ENCODE peak calls at places on chromosomes 6 and 20, in six cellular contexts. One of them, this sample, is unnamed.

GRCh38 chr20:17655865-17656489 is 26.1 kb downstream of the RRBP1 start:
- DNase-seq in amygdala: no peak
- DNase-seq in AG08395: peak
- DNase-seq in SHP77: no peak
- DNase-seq in dermis microvascular lymphatic vessel endothelial cell: no peak
- DNase-seq in psoas muscle: no peak
- DNase-seq in this sample: no peak

GRCh38 chr6:51118754-51119153 is 300.1 kb downstream of the TFAP2B start:
- DNase-seq in AG08395: no peak
- DNase-seq in psoas muscle: no peak
- DNase-seq in dermis microvascular lymphatic vessel endothelial cell: no peak
- DNase-seq in amygdala: no peak
- DNase-seq in SHP77: no peak
- DNase-seq in this sample: no peak

GRCh38 chr6:37204014-37204751 is 34.2 kb downstream of the PIM1 start:
- DNase-seq in psoas muscle: no peak
- DNase-seq in AG08395: no peak
- DNase-seq in dermis microvascular lymphatic vessel endothelial cell: no peak
- DNase-seq in SHP77: no peak
- DNase-seq in amygdala: no peak
- DNase-seq in this sample: no peak

GRCh38 chr20:5395932-5396727 is 79.4 kb upstream of the PROKR2 start:
- DNase-seq in psoas muscle: no peak
- DNase-seq in amygdala: no peak
- DNase-seq in AG08395: no peak
- DNase-seq in SHP77: no peak
- DNase-seq in dermis microvascular lymphatic vessel endothelial cell: no peak
- DNase-seq in this sample: no peak

GRCh38 chr6:131400782-131401496 is 172.1 kb upstream of the ARG1 start:
- DNase-seq in dermis microvascular lymphatic vessel endothelial cell: no peak
- DNase-seq in SHP77: no peak
- DNase-seq in amygdala: no peak
- DNase-seq in AG08395: no peak
- DNase-seq in psoas muscle: no peak
- DNase-seq in this sample: no peak

GRCh38 chr6:104527761-104528415 is 331.8 kb downstream of the HACE1 start:
- DNase-seq in dermis microvascular lymphatic vessel endothelial cell: peak
- DNase-seq in psoas muscle: no peak
- DNase-seq in amygdala: peak
- DNase-seq in AG08395: peak
- DNase-seq in SHP77: peak
- DNase-seq in this sample: no peak

GRCh38 chr6:75376347-75377024 is 91.9 kb upstream of the TMEM30A start:
- DNase-seq in AG08395: no peak
- DNase-seq in SHP77: no peak
- DNase-seq in psoas muscle: no peak
- DNase-seq in amygdala: no peak
- DNase-seq in dermis microvascular lymphatic vessel endothelial cell: no peak
- DNase-seq in this sample: no peak

GRCh38 chr20:50519036-50519780 is 9.0 kb downstream of the PTPN1 start:
- DNase-seq in amygdala: no peak
- DNase-seq in psoas muscle: no peak
- DNase-seq in AG08395: no peak
- DNase-seq in SHP77: no peak
- DNase-seq in dermis microvascular lymphatic vessel endothelial cell: no peak
- DNase-seq in this sample: no peak

GRCh38 chr6:117933471-117933870 is 26.4 kb downstream of the SLC35F1 start:
- DNase-seq in psoas muscle: no peak
- DNase-seq in SHP77: no peak
- DNase-seq in dermis microvascular lymphatic vessel endothelial cell: no peak
- DNase-seq in AG08395: no peak
- DNase-seq in amygdala: peak
- DNase-seq in this sample: no peak

GRCh38 chr6:90610291-90610670 is 23.4 kb upstream of the MAP3K7 start:
- DNase-seq in psoas muscle: no peak
- DNase-seq in AG08395: no peak
- DNase-seq in SHP77: peak
- DNase-seq in dermis microvascular lymphatic vessel endothelial cell: no peak
- DNase-seq in amygdala: peak
- DNase-seq in this sample: peak

GRCh38 chr6:147222160-147222838 is 18.1 kb downstream of the STXBP5 start:
- DNase-seq in dermis microvascular lymphatic vessel endothelial cell: no peak
- DNase-seq in psoas muscle: no peak
- DNase-seq in AG08395: peak
- DNase-seq in amygdala: no peak
- DNase-seq in SHP77: no peak
- DNase-seq in this sample: no peak

GRCh38 chr6:145148392-145149175 is 586.7 kb downstream of the EPM2A start:
- DNase-seq in psoas muscle: peak
- DNase-seq in dermis microvascular lymphatic vessel endothelial cell: no peak
- DNase-seq in AG08395: peak
- DNase-seq in SHP77: no peak
- DNase-seq in amygdala: no peak
- DNase-seq in this sample: no peak

GRCh38 chr6:86453232-86453631 is 484.1 kb upstream of the HTR1E start:
- DNase-seq in amygdala: no peak
- DNase-seq in AG08395: no peak
- DNase-seq in dermis microvascular lymphatic vessel endothelial cell: no peak
- DNase-seq in psoas muscle: no peak
- DNase-seq in SHP77: no peak
- DNase-seq in this sample: no peak

GRCh38 chr6:168513766-168514165 is 72.8 kb downstream of the SMOC2 start:
- DNase-seq in psoas muscle: no peak
- DNase-seq in AG08395: no peak
- DNase-seq in amygdala: no peak
- DNase-seq in dermis microvascular lymphatic vessel endothelial cell: no peak
- DNase-seq in SHP77: no peak
- DNase-seq in this sample: no peak

GRCh38 chr6:111105578-111105977 is 18.3 kb downstream of the SLC16A10 start:
- DNase-seq in SHP77: peak
- DNase-seq in dermis microvascular lymphatic vessel endothelial cell: peak
- DNase-seq in psoas muscle: peak
- DNase-seq in AG08395: no peak
- DNase-seq in amygdala: no peak
- DNase-seq in this sample: peak

GRCh38 chr6:163543311-163543710 is 128.8 kb downstream of the QKI start:
- DNase-seq in amygdala: no peak
- DNase-seq in dermis microvascular lymphatic vessel endothelial cell: no peak
- DNase-seq in AG08395: no peak
- DNase-seq in psoas muscle: no peak
- DNase-seq in SHP77: no peak
- DNase-seq in this sample: no peak

GRCh38 chr6:168165373-168165772 is 86.4 kb upstream of the FRMD1 start:
- DNase-seq in AG08395: peak
- DNase-seq in psoas muscle: no peak
- DNase-seq in SHP77: no peak
- DNase-seq in amygdala: no peak
- DNase-seq in dermis microvascular lymphatic vessel endothelial cell: no peak
- DNase-seq in this sample: no peak

GRCh38 chr6:251920-252319 is 40.4 kb upstream of the DUSP22 start:
- DNase-seq in dermis microvascular lymphatic vessel endothelial cell: no peak
- DNase-seq in psoas muscle: no peak
- DNase-seq in AG08395: no peak
- DNase-seq in amygdala: no peak
- DNase-seq in SHP77: no peak
- DNase-seq in this sample: no peak

GRCh38 chr6:27873101-27874030 is 38.8 kb downstream of the OR2B2 start:
- DNase-seq in dermis microvascular lymphatic vessel endothelial cell: peak
- DNase-seq in psoas muscle: peak
- DNase-seq in amygdala: no peak
- DNase-seq in SHP77: peak
- DNase-seq in AG08395: peak
- DNase-seq in this sample: no peak

GRCh38 chr6:160042014-160042773 is 73.3 kb downstream of the IGF2R start:
- DNase-seq in psoas muscle: no peak
- DNase-seq in AG08395: peak
- DNase-seq in amygdala: no peak
- DNase-seq in SHP77: no peak
- DNase-seq in dermis microvascular lymphatic vessel endothelial cell: no peak
- DNase-seq in this sample: no peak

GRCh38 chr6:5036309-5036708 is 32.5 kb upstream of the RPP40 start:
- DNase-seq in dermis microvascular lymphatic vessel endothelial cell: no peak
- DNase-seq in SHP77: peak
- DNase-seq in psoas muscle: no peak
- DNase-seq in amygdala: no peak
- DNase-seq in AG08395: peak
- DNase-seq in this sample: no peak

GRCh38 chr6:5610640-5611039 is 349.3 kb downstream of the FARS2 start:
- DNase-seq in AG08395: no peak
- DNase-seq in dermis microvascular lymphatic vessel endothelial cell: no peak
- DNase-seq in psoas muscle: no peak
- DNase-seq in amygdala: no peak
- DNase-seq in SHP77: peak
- DNase-seq in this sample: no peak

GRCh38 chr20:2873747-2874041 is 413 bp downstream of the PTPRA start:
- DNase-seq in psoas muscle: peak
- DNase-seq in AG08395: no peak
- DNase-seq in SHP77: no peak
- DNase-seq in dermis microvascular lymphatic vessel endothelial cell: no peak
- DNase-seq in amygdala: no peak
- DNase-seq in this sample: peak

GRCh38 chr6:107618672-107619071 is 128.8 kb downstream of the SOBP start:
- DNase-seq in SHP77: no peak
- DNase-seq in amygdala: no peak
- DNase-seq in dermis microvascular lymphatic vessel endothelial cell: no peak
- DNase-seq in psoas muscle: no peak
- DNase-seq in AG08395: no peak
- DNase-seq in this sample: no peak

GRCh38 chr6:101853226-101853625 is 459.7 kb downstream of the GRIK2 start:
- DNase-seq in amygdala: no peak
- DNase-seq in psoas muscle: no peak
- DNase-seq in SHP77: no peak
- DNase-seq in AG08395: no peak
- DNase-seq in dermis microvascular lymphatic vessel endothelial cell: no peak
- DNase-seq in this sample: no peak

GRCh38 chr6:10451828-10452509 is 37.1 kb upstream of the TFAP2A start:
- DNase-seq in AG08395: peak
- DNase-seq in amygdala: no peak
- DNase-seq in psoas muscle: no peak
- DNase-seq in dermis microvascular lymphatic vessel endothelial cell: no peak
- DNase-seq in SHP77: no peak
- DNase-seq in this sample: no peak

GRCh38 chr6:108587258-108588059 is 26.7 kb downstream of the FOXO3 start:
- DNase-seq in SHP77: no peak
- DNase-seq in psoas muscle: no peak
- DNase-seq in AG08395: peak
- DNase-seq in amygdala: peak
- DNase-seq in dermis microvascular lymphatic vessel endothelial cell: no peak
- DNase-seq in this sample: no peak

GRCh38 chr6:124881898-124882579 is 80.2 kb upstream of the RNF217 start:
- DNase-seq in psoas muscle: no peak
- DNase-seq in AG08395: peak
- DNase-seq in dermis microvascular lymphatic vessel endothelial cell: no peak
- DNase-seq in SHP77: peak
- DNase-seq in amygdala: no peak
- DNase-seq in this sample: no peak

This sample was measured in ovary.